ENCODE peak calls at places on chromosomes 13 and 19, in nine cellular contexts. A, E, J, C, L, B, S, U and K are unnamed samples.

GRCh38 chr13:98389319-98389718 is 187.6 kb downstream of the STK24 start:
- DNase-seq in E (peak), B (no peak), L (no peak), J (no peak), A (no peak), C (no peak), U (peak), S (no peak), K (no peak)

GRCh38 chr13:21470785-21471184 is 11.7 kb upstream of the ZDHHC20 start:
- DNase-seq in J (no peak), E (no peak), A (no peak), U (no peak), B (no peak), L (no peak), S (no peak), C (no peak), K (no peak)

GRCh38 chr19:47445937-47446402 is 25.7 kb downstream of the SLC8A2 start:
- DNase-seq in L (no peak), S (peak), A (no peak), E (no peak), C (no peak), U (peak), J (no peak), B (peak), K (no peak)

GRCh38 chr19:41774515-41774980 is 19.2 kb downstream of the CEACAM6 start:
- DNase-seq in E (no peak), B (no peak), L (no peak), C (peak), U (no peak), S (peak), A (no peak), J (no peak), K (no peak)

GRCh38 chr13:81929988-81930387 is 1589.1 kb upstream of the SPRY2 start:
- DNase-seq in C (peak), U (peak), J (no peak), L (no peak), A (no peak), E (peak), S (no peak), B (peak), K (no peak)

GRCh38 chr13:21371011-21371410 is 88.1 kb downstream of the ZDHHC20 start:
- DNase-seq in C (no peak), S (no peak), L (no peak), A (no peak), U (peak), E (peak), B (no peak), J (no peak), K (no peak)

GRCh38 chr13:38954291-38954690 is 36.3 kb downstream of the STOML3 start:
- DNase-seq in B (no peak), J (no peak), U (no peak), C (peak), A (no peak), L (no peak), S (no peak), E (peak), K (no peak)

GRCh38 chr19:51094696-51095279 is 12.1 kb upstream of the KLK14 start:
- DNase-seq in B (peak), C (no peak), A (no peak), J (no peak), L (no peak), U (peak), E (no peak), S (peak), K (no peak)

GRCh38 chr13:38348890-38349289 is 761 bp upstream of the UFM1 start:
- DNase-seq in U (peak), J (no peak), A (no peak), B (peak), L (no peak), S (no peak), E (peak), C (peak), K (no peak)

GRCh38 chr19:5397804-5398692 is 57.2 kb upstream of the ZNRF4 start:
- DNase-seq in B (no peak), L (no peak), C (no peak), S (no peak), A (no peak), U (peak), J (no peak), E (no peak), K (no peak)

GRCh38 chr13:114128624-114129522 is 3.5 kb downstream of the RASA3 start:
- DNase-seq in L (no peak), B (peak), U (peak), S (peak), E (peak), J (no peak), C (no peak), A (peak), K (peak)

GRCh38 chr13:73449258-73449657 is 390.5 kb downstream of the KLF5 start:
- DNase-seq in B (no peak), E (no peak), U (no peak), C (peak), A (no peak), L (no peak), J (no peak), S (no peak), K (no peak)

GRCh38 chr13:101785858-101786257 is 333.4 kb downstream of the ITGBL1 start:
- DNase-seq in B (peak), A (no peak), E (peak), J (no peak), C (peak), U (peak), S (peak), L (no peak), K (no peak)

GRCh38 chr13:109904218-109904617 is 117.8 kb upstream of the IRS2 start:
- DNase-seq in B (peak), S (no peak), A (no peak), J (no peak), E (peak), L (no peak), C (peak), U (no peak), K (no peak)

GRCh38 chr19:6723108-6723618 is 2.7 kb upstream of the C3 start:
- DNase-seq in U (peak), E (peak), B (peak), S (no peak), L (no peak), C (peak), J (no peak), A (no peak), K (no peak)

GRCh38 chr19:41548954-41549688 is 26.8 kb upstream of the CEACAM21 start:
- DNase-seq in E (no peak), J (no peak), B (peak), S (no peak), L (no peak), C (no peak), A (no peak), U (peak), K (no peak)

GRCh38 chr19:43673702-43674629 is 4.0 kb upstream of the PLAUR start:
- DNase-seq in A (no peak), J (no peak), B (peak), S (no peak), U (no peak), E (no peak), C (no peak), L (no peak), K (no peak)

GRCh38 chr13:99987180-99988047 is 5.8 kb downstream of the ZIC2 start:
- DNase-seq in L (no peak), U (no peak), B (no peak), S (no peak), A (no peak), C (no peak), E (no peak), J (no peak), K (no peak)

GRCh38 chr13:37491661-37492060 is 106.9 kb downstream of the POSTN start:
- DNase-seq in E (no peak), S (no peak), B (no peak), J (no peak), A (no peak), L (no peak), C (no peak), U (no peak), K (no peak)

GRCh38 chr13:102394158-102395053 is 7.4 kb downstream of the FGF14 start:
- DNase-seq in U (peak), S (no peak), B (no peak), E (peak), C (peak), A (peak), J (no peak), L (peak), K (peak)

GRCh38 chr13:112210401-112210800 is 143.5 kb downstream of the SOX1 start:
- DNase-seq in E (no peak), L (no peak), U (no peak), B (no peak), C (no peak), S (no peak), A (no peak), J (no peak), K (no peak)

GRCh38 chr13:74290324-74290773 is 156.1 kb upstream of the KLF12 start:
- DNase-seq in C (peak), B (peak), E (peak), L (no peak), U (peak), A (peak), S (no peak), J (no peak), K (peak)

GRCh38 chr19:1206733-1207301 is 1.2 kb downstream of the STK11 start:
- DNase-seq in L (no peak), C (no peak), A (no peak), U (no peak), S (no peak), E (no peak), J (no peak), B (peak), K (no peak)

DNA sequence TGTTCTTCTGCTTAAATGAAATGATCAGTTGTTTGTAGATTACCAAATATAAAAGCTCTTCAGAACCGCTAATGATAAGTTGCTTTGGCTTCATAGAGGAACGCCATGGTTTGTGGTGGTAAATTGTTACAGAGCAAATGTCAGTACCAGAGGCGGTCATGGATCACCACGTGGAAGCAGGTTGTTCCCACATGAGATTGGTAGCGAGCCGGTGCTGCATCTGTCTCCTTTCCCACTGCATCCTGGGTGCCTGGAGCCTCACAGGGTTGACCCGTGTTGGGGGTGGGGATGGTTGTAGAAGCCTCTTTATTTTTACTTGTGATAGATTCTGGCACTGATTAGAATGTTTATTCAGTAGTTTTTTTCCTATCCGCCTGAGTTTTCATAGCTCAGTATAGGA is 14.7 kb downstream of the GARRE1 start:
- DNase-seq in U (no peak), E (no peak), J (no peak), C (no peak), B (no peak), A (no peak), L (no peak), S (no peak), K (no peak)
- H3K4me3 ChIP-seq in U (no peak), E (no peak), J (no peak), C (no peak), B (no peak), A (no peak), L (no peak), S (no peak), K (no peak)

DNA sequence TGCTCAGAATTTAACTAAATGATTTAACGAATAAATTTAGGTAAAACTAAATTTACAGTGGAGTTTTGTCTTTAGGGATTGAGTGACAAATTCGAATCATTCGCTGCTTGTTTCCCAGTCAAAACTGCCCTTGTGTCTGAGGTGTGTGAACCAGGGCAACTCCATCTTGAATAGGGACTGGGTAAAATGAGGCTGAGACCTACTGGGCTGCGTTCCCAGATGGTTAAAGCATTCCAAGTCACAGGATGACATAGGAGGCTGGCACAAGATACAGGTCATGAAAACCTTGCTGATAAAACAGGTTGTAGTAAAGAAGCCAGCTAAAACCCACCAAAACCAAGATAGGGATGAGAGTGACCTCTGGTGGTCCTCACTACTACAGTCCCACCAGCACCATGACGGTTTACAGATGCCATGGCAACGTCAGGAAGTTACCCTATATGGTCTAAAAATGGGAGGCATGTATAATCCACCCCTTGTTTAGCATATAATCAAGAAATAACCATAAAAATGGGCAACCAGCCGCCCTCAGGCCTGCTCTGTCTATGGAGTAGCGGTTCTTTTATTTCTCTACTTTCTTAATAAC is 10.2 kb upstream of the ANKRD10 start:
- DNase-seq in J (no peak), E (peak), A (no peak), L (no peak), C (no peak), U (no peak), B (peak), S (peak), K (no peak)
- TF ChIP-seq CTCF in J (no peak), E (no peak), A (no peak), L (peak), C (no peak), U (no peak), B (peak), S (peak), K (peak)

GRCh38 chr19:38569368-38569983 is 48.3 kb downstream of the MAP4K1 start:
- DNase-seq in E (no peak), L (no peak), A (no peak), B (no peak), J (no peak), U (no peak), S (no peak), C (no peak), K (no peak)
- H3K4me3 ChIP-seq in E (no peak), L (no peak), A (no peak), B (no peak), J (no peak), U (no peak), S (no peak), C (no peak), K (no peak)

GRCh38 chr13:51361111-51361510 is 21.6 kb downstream of the SERPINE3 start:
- DNase-seq in C (no peak), L (no peak), S (no peak), U (no peak), B (no peak), E (no peak), A (no peak), J (no peak), K (no peak)
- TF ChIP-seq CTCF in C (no peak), L (no peak), S (no peak), U (no peak), B (no peak), E (no peak), A (no peak), J (no peak), K (no peak)

DNA sequence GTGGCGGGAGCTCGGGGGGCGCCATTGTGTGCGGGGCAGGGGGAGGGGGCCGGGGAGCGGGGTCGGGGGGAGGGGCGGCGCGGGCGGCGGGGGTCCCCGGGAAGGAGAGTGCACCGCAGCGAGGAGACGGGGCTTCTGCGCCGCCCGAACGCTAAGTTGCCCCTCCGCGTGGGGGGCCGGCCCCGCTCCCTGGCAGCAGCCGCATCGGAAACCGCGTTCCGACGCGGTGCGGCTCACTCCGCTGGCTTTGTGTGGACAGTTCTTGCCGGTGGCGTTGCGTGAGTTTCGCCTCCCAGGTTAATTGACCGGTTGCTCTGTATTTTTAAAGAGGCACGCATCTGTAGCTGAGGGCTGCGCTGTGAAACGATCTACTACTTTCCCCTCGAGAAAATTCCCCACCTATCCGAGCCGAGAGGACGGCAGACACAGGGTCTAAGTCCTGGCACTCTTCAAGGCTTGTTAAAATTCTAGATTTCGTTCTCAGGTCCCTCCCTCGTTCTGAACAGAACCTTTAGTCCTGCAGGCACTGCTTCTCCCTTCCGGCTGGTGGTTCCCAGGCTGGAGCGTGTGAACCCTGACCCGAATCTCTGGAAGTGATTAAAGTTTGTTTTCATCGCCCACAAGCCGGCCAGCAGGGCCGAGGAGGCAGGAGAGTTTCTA is 861 bp downstream of the ARHGEF7 start:
- DNase-seq in U (peak), C (no peak), B (no peak), J (peak), E (peak), S (no peak), A (peak), L (peak), K (no peak)
- H3K4me3 ChIP-seq in U (peak), C (no peak), B (no peak), J (peak), E (peak), S (no peak), A (peak), L (peak), K (no peak)

GRCh38 chr13:51912091-51912490 is 50.3 kb downstream of the CCDC70 start:
- DNase-seq in L (no peak), E (no peak), S (no peak), U (peak), B (no peak), A (no peak), J (no peak), C (no peak), K (no peak)
- TF ChIP-seq CTCF in L (no peak), E (no peak), S (no peak), U (no peak), B (no peak), A (no peak), J (no peak), C (no peak), K (no peak)

DNA sequence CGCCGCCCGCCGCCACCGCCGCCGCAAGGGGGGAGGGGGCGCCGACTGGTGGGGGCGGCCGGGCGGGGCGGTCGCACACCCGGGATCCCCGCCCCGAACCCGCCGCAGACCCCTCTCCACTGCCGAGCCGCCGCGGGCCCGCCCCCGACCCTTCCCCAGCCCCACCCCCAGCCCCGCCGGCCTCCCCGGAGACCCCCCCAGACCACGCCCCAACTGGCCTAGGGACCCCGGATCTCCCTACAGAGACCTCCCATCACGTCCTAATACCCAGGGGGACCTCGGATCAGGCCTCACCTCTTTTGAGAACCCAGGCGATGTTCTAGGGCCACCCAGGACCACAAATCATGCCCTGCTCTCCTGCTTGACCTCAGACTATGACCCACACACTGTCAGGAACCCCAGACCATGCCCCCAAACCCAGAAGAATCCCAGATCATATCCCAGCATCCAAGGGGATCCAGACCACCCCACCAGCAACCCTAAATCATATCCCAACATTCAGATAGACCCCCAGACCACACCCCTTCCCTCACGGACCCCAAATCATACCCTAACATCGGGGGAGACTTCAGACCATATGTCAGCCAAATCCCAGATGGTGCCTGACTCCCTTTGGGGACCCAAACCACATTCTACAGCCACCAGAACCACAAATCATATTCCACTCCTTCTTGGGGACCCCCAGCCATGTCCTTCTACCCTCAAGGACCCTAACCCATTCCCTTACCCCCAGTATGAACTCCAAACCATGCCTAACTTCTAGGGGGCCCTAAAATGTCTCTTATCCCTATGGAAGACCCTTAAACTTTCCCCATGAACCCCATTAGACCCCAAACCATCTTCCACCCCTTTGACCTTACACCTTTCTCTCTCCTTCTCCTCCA is 527 bp upstream of the LRFN1 start:
- DNase-seq in E (no peak), C (no peak), B (no peak), U (no peak), A (no peak), J (no peak), S (peak), L (no peak), K (no peak)
- H3K4me3 ChIP-seq in E (no peak), C (no peak), B (no peak), U (no peak), A (no peak), J (peak), S (no peak), L (no peak), K (no peak)

GRCh38 chr19:18603958-18604819 is 2.4 kb downstream of the CRLF1 start:
- DNase-seq in J (no peak), S (no peak), U (no peak), A (no peak), C (no peak), B (no peak), L (no peak), E (no peak), K (no peak)

GRCh38 chr19:18601875-18602274 is 4.7 kb downstream of the CRLF1 start:
- DNase-seq in S (no peak), E (no peak), A (no peak), C (no peak), J (no peak), B (no peak), L (no peak), U (no peak), K (no peak)

GRCh38 chr19:18605196-18605545 is 1.4 kb downstream of the CRLF1 start:
- DNase-seq in S (no peak), U (no peak), B (no peak), J (no peak), A (no peak), C (no peak), L (no peak), E (no peak), K (no peak)

GRCh38 chr19:18604820-18605159 is 1.8 kb downstream of the CRLF1 start:
- DNase-seq in L (no peak), S (no peak), E (no peak), A (no peak), J (no peak), C (no peak), U (no peak), B (no peak), K (no peak)

DNA sequence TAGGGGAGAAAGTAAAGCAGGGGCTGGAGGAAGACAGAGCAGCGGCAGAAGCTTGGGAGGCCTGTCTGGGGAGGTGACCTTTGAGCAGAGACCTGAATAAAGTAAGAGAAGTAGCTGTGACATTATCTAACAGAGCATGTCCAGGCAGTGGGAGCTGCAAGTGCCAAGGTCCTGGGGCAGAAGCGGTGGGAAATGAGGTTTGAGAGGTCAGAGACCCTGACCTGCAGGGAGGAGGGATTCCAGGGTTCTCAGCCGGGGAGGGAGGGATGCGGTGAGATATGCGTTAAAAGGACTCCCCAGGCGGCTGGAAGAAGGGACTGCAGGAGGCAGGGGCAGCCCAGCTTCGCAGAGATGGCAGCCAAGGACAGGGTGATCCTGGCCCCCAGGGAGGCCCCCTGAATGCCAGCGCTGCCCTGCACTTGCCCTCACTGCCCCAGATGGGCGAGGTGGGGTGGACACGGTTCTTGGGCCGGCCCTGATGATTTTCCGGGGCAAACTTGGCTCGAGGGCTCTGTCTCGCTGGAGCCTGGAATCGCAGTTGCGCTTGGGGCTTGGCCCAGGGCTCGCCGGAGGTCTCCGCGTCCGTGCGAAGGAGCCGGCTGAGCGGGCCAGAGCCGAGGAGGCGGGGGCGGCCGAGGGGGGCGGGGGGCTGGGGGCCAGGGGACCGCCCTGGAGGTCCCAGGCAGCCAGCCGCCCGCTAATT is 3.2 kb downstream of the CRLF1 start:
- DNase-seq in C (no peak), L (no peak), J (no peak), E (no peak), U (peak), S (no peak), A (no peak), B (peak), K (no peak)
- TF ChIP-seq CTCF in C (no peak), L (no peak), J (no peak), E (peak), U (peak), S (peak), A (peak), B (peak), K (peak)